ENCODE peak calls at places on chromosomes 3 and 15, in four cellular contexts. One of them, this sample, is unnamed.

GRCh38 chr15:68638953-68639500 is 60.2 kb downstream of the CORO2B start:
- DNase-seq in uterus: no peak
- DNase-seq in GM12891: no peak
- DNase-seq in Peyer's patch: no peak
- DNase-seq in this sample: no peak

GRCh38 chr15:37134699-37135131 is 34.4 kb upstream of the MEIS2 start:
- DNase-seq in uterus: peak
- DNase-seq in GM12891: no peak
- DNase-seq in Peyer's patch: no peak
- DNase-seq in this sample: no peak

GRCh38 chr3:98513136-98513535 is 9.6 kb downstream of the CLDND1 start:
- DNase-seq in uterus: peak
- DNase-seq in GM12891: no peak
- DNase-seq in Peyer's patch: no peak
- DNase-seq in this sample: no peak

GRCh38 chr15:75647370-75648155 is at the start of gene SNX33:
- DNase-seq in uterus: peak
- DNase-seq in GM12891: peak
- DNase-seq in Peyer's patch: peak
- DNase-seq in this sample: peak

GRCh38 chr3:100864471-100865268 is 128.6 kb downstream of the ABI3BP start:
- DNase-seq in uterus: no peak
- DNase-seq in GM12891: no peak
- DNase-seq in Peyer's patch: no peak
- DNase-seq in this sample: no peak

GRCh38 chr3:120348065-120348980 is 831 bp downstream of the LRRC58 start:
- DNase-seq in uterus: no peak
- DNase-seq in GM12891: no peak
- DNase-seq in Peyer's patch: peak
- DNase-seq in this sample: no peak

GRCh38 chr3:43676440-43676839 is 14.3 kb upstream of the ABHD5 start:
- DNase-seq in uterus: no peak
- DNase-seq in GM12891: no peak
- DNase-seq in Peyer's patch: no peak
- DNase-seq in this sample: no peak

GRCh38 chr3:139427283-139428060 is 38.0 kb upstream of the COPB2 start:
- DNase-seq in uterus: peak
- DNase-seq in GM12891: peak
- DNase-seq in Peyer's patch: no peak
- DNase-seq in this sample: no peak

GRCh38 chr3:64454768-64455167 is 229.5 kb upstream of the PRICKLE2 start:
- DNase-seq in uterus: no peak
- DNase-seq in GM12891: no peak
- DNase-seq in Peyer's patch: no peak
- DNase-seq in this sample: no peak

GRCh38 chr3:171847595-171848259 is 4.6 kb downstream of the TMEM212 start:
- DNase-seq in uterus: no peak
- DNase-seq in GM12891: no peak
- DNase-seq in Peyer's patch: no peak
- DNase-seq in this sample: no peak

GRCh38 chr3:52910823-52911222 is 13.5 kb upstream of the STIMATE start:
- DNase-seq in uterus: no peak
- DNase-seq in GM12891: no peak
- DNase-seq in Peyer's patch: no peak
- DNase-seq in this sample: no peak

GRCh38 chr15:75723847-75724660 is 11.4 kb upstream of the CSPG4 start:
- DNase-seq in uterus: peak
- DNase-seq in GM12891: no peak
- DNase-seq in Peyer's patch: peak
- DNase-seq in this sample: peak

GRCh38 chr3:101676219-101676764 is 640 bp downstream of the ZBTB11 start:
- DNase-seq in uterus: peak
- DNase-seq in GM12891: peak
- DNase-seq in Peyer's patch: peak
- DNase-seq in this sample: peak

GRCh38 chr15:39878401-39878775 is 41.7 kb downstream of the GPR176 start:
- DNase-seq in uterus: no peak
- DNase-seq in GM12891: no peak
- DNase-seq in Peyer's patch: no peak
- DNase-seq in this sample: no peak

GRCh38 chr3:184289426-184289938 is 9.6 kb upstream of the PSMD2 start:
- DNase-seq in uterus: no peak
- DNase-seq in GM12891: peak
- DNase-seq in Peyer's patch: peak
- DNase-seq in this sample: no peak

GRCh38 chr3:120013481-120013880 is 80.8 kb downstream of the GSK3B start:
- DNase-seq in uterus: no peak
- DNase-seq in GM12891: no peak
- DNase-seq in Peyer's patch: no peak
- DNase-seq in this sample: no peak

GRCh38 chr15:43998607-43999006 is 171.8 kb downstream of the WDR76 start:
- DNase-seq in uterus: no peak
- DNase-seq in GM12891: no peak
- DNase-seq in Peyer's patch: no peak
- DNase-seq in this sample: peak

GRCh38 chr3:63343674-63344073 is 65.6 kb downstream of the SYNPR start:
- DNase-seq in uterus: peak
- DNase-seq in GM12891: no peak
- DNase-seq in Peyer's patch: peak
- DNase-seq in this sample: peak

DNA sequence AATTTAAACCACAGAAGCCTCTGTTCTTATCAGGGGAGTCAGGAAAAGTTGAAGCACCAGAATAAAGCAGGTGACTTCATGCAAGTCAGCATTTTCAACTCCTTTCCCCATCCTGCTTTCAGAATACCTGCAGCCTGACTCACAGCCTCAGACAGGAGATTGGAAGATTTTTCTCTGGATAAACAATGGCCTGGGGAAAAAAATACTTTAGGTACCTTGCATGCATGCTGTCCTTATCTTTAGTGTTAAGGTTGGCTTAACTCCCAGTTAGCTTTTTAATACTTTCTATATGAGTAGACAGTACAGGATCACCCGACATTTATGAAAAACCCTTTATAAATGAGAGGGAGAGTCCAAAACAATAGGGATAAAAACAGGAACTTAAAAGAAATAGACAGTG is 53.6 kb downstream of the PAK2 start:
- DNase-seq in uterus: no peak
- DNase-seq in GM12891: no peak
- DNase-seq in Peyer's patch: no peak
- DNase-seq in this sample: no peak
- TF ChIP-seq POLR2A in uterus: no peak
- TF ChIP-seq POLR2A in GM12891: no peak
- TF ChIP-seq POLR2A in Peyer's patch: no peak
- TF ChIP-seq POLR2A in this sample: no peak

GRCh38 chr3:188659444-188660100 is 505.6 kb downstream of the LPP start:
- DNase-seq in uterus: no peak
- DNase-seq in GM12891: no peak
- DNase-seq in Peyer's patch: no peak
- DNase-seq in this sample: no peak

GRCh38 chr3:188663839-188664238 is 507.9 kb upstream of the TPRG1 start:
- DNase-seq in uterus: no peak
- DNase-seq in GM12891: no peak
- DNase-seq in Peyer's patch: no peak
- DNase-seq in this sample: no peak

GRCh38 chr3:188664795-188665194 is 507.0 kb upstream of the TPRG1 start:
- DNase-seq in uterus: no peak
- DNase-seq in GM12891: no peak
- DNase-seq in Peyer's patch: no peak
- DNase-seq in this sample: no peak

GRCh38 chr3:188661801-188662200 is 507.8 kb downstream of the LPP start:
- DNase-seq in uterus: no peak
- DNase-seq in GM12891: no peak
- DNase-seq in Peyer's patch: no peak
- DNase-seq in this sample: no peak

DNA sequence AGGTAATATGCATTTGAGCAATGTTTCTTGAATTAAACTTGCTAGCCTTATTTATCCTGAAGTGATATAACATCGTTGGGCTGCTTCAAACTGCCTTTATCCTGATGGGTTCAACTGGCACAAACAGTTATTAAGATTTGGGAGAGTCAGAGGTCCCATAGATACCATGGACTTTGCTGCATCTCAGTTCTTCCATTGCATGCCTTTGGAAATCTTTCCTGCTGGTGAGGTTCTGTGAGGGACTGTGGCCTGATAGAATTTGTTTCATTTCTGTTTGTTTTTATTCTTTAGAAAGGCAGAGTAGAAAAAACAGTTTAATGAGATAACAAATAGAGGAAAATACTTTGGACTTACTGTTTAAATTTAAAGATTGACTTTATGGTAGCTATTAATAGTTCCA is 508.3 kb downstream of the LPP start:
- DNase-seq in uterus: no peak
- DNase-seq in GM12891: no peak
- DNase-seq in Peyer's patch: no peak
- DNase-seq in this sample: no peak
- TF ChIP-seq POLR2A in uterus: no peak
- TF ChIP-seq POLR2A in GM12891: no peak
- TF ChIP-seq POLR2A in Peyer's patch: no peak
- TF ChIP-seq POLR2A in this sample: no peak

GRCh38 chr3:32380097-32380496 is 11.6 kb upstream of the CMTM7 start:
- DNase-seq in uterus: no peak
- DNase-seq in GM12891: no peak
- DNase-seq in Peyer's patch: no peak
- DNase-seq in this sample: no peak
- TF ChIP-seq POLR2A in uterus: no peak
- TF ChIP-seq POLR2A in GM12891: no peak
- TF ChIP-seq POLR2A in Peyer's patch: no peak
- TF ChIP-seq POLR2A in this sample: no peak

GRCh38 chr3:50483374-50483773 is 20.1 kb downstream of the CACNA2D2 start:
- DNase-seq in uterus: no peak
- DNase-seq in GM12891: no peak
- DNase-seq in Peyer's patch: no peak
- DNase-seq in this sample: no peak
- TF ChIP-seq POLR2A in uterus: no peak
- TF ChIP-seq POLR2A in GM12891: no peak
- TF ChIP-seq POLR2A in Peyer's patch: no peak
- TF ChIP-seq POLR2A in this sample: no peak

DNA sequence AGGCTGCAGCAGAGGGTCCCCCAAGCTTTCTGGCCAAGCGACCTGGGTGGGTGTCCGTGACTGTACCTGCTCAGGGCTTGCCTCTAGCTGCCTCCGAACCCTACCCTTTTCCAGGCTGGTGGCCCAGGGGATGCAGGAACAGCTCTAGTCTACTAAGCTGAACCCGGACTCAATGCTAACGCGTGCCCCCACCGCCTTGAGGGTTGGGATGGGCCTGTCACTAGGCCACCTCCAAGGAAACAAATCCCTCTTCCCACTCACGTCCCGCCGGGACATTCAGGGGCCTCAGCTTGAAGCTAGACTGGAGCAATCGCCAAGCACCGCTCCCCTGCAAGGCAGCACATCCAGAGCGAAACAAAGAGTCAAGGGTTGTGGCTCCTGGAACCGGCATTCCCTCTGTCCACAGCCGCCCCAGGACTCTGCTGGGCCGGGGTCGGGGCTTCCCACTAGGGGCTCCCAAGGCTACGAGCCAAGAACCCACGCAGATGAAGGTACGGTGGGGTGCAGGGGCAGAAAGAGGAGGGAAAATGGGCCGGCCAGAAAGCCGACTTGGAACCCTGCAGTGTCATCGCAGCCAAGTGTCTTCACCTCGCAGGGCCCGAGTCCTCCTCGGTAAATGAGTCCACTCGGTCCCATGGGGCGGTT is 2.9 kb downstream of the FBXL22 start:
- DNase-seq in uterus: no peak
- DNase-seq in GM12891: no peak
- DNase-seq in Peyer's patch: no peak
- DNase-seq in this sample: no peak
- TF ChIP-seq POLR2A in uterus: no peak
- TF ChIP-seq POLR2A in GM12891: no peak
- TF ChIP-seq POLR2A in Peyer's patch: no peak
- TF ChIP-seq POLR2A in this sample: no peak

GRCh38 chr3:65532164-65532563 is 506.6 kb downstream of the MAGI1 start:
- DNase-seq in uterus: no peak
- DNase-seq in GM12891: no peak
- DNase-seq in Peyer's patch: no peak
- DNase-seq in this sample: no peak
- TF ChIP-seq POLR2A in uterus: no peak
- TF ChIP-seq POLR2A in GM12891: no peak
- TF ChIP-seq POLR2A in Peyer's patch: no peak
- TF ChIP-seq POLR2A in this sample: no peak

GRCh38 chr3:115248274-115248673 is 101.2 kb upstream of the ZBTB20 start:
- DNase-seq in uterus: no peak
- DNase-seq in GM12891: no peak
- DNase-seq in Peyer's patch: no peak
- DNase-seq in this sample: no peak

GRCh38 chr3:115246621-115247020 is 99.5 kb upstream of the ZBTB20 start:
- DNase-seq in uterus: no peak
- DNase-seq in GM12891: no peak
- DNase-seq in Peyer's patch: no peak
- DNase-seq in this sample: no peak

GRCh38 chr3:115244350-115244749 is 97.3 kb upstream of the ZBTB20 start:
- DNase-seq in uterus: no peak
- DNase-seq in GM12891: no peak
- DNase-seq in Peyer's patch: no peak
- DNase-seq in this sample: no peak

GRCh38 chr3:115245437-115245836 is 98.3 kb upstream of the ZBTB20 start:
- DNase-seq in uterus: no peak
- DNase-seq in GM12891: no peak
- DNase-seq in Peyer's patch: no peak
- DNase-seq in this sample: peak

DNA sequence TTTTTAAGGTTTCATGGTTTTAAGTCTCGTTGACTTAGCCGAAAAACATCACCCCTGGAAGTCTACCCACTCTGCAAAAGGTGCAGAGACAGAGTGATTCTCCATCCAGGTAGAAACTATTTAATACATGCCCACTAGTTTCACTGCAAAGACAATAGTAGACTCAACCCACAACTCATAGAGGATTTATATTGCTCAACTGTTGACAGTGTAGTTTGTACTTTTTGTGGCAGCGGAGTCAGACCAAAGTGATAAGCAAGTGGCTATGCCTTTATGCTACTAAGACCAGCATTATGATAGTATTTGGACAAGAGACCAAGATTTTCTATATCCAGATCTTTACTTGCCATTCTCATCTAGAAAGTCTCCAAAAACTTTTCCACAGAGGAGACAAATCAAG is 98.8 kb upstream of the ZBTB20 start:
- DNase-seq in uterus: no peak
- DNase-seq in GM12891: no peak
- DNase-seq in Peyer's patch: no peak
- DNase-seq in this sample: no peak
- TF ChIP-seq POLR2A in uterus: no peak
- TF ChIP-seq POLR2A in GM12891: no peak
- TF ChIP-seq POLR2A in Peyer's patch: no peak
- TF ChIP-seq POLR2A in this sample: no peak